ENCODE peak calls at places on chromosomes 6 and 20, in seven cellular contexts. M, K, E, Y, P, V and G are unnamed samples.

GRCh38 chr6:41306187-41306854 is 19.8 kb upstream of the TREM1 start:
- DNase-seq in E (peak), K (no peak), V (peak), M (peak), Y (no peak), P (peak), G (peak)

GRCh38 chr20:9409981-9410380 is 104.4 kb upstream of the LAMP5 start:
- DNase-seq in P (no peak), Y (no peak), E (no peak), K (no peak), V (no peak), M (no peak), G (no peak)

GRCh38 chr20:40807771-40808170 is 118.7 kb upstream of the MAFB start:
- DNase-seq in Y (peak), V (no peak), P (no peak), E (no peak), K (no peak), M (no peak), G (no peak)

GRCh38 chr6:145929037-145929633 is 35.0 kb downstream of the SHPRH start:
- DNase-seq in P (peak), K (no peak), Y (no peak), M (no peak), E (peak), V (peak), G (peak)

GRCh38 chr6:73180718-73181619 is 44.3 kb downstream of the KHDC1L start:
- DNase-seq in P (peak), K (no peak), V (peak), E (peak), Y (no peak), M (no peak), G (peak)

GRCh38 chr20:24305366-24305765 is 164.1 kb upstream of the SYNDIG1 start:
- DNase-seq in V (no peak), E (no peak), K (no peak), M (no peak), Y (no peak), P (no peak), G (no peak)

GRCh38 chr20:54510546-54511129 is 35.2 kb downstream of the DOK5 start:
- DNase-seq in M (no peak), V (no peak), Y (no peak), E (no peak), P (no peak), K (peak), G (no peak)

GRCh38 chr6:25497383-25497782 is 154.6 kb upstream of the SCGN start:
- DNase-seq in K (no peak), Y (no peak), M (no peak), V (no peak), P (no peak), E (no peak), G (no peak)

GRCh38 chr20:20492521-20493334 is 124.8 kb downstream of the INSM1 start:
- DNase-seq in E (no peak), K (no peak), Y (no peak), M (no peak), V (no peak), P (no peak), G (no peak)

GRCh38 chr6:117956386-117956785 is 49.3 kb downstream of the SLC35F1 start:
- DNase-seq in M (no peak), K (no peak), P (no peak), V (no peak), Y (no peak), E (no peak), G (no peak)

GRCh38 chr6:128491041-128491642 is 29.3 kb downstream of the PTPRK start:
- DNase-seq in V (peak), K (no peak), M (peak), Y (no peak), P (no peak), E (no peak), G (no peak)

GRCh38 chr20:58700823-58701222 is 8.2 kb downstream of the NPEPL1 start:
- DNase-seq in V (no peak), E (no peak), P (no peak), M (no peak), K (no peak), Y (peak), G (no peak)

GRCh38 chr20:2470432-2471193 is at the start of gene SNRPB:
- DNase-seq in E (peak), P (peak), M (peak), K (peak), V (peak), Y (peak), G (peak)

GRCh38 chr20:45269056-45269455 is 14.7 kb upstream of the SLPI start:
- DNase-seq in K (no peak), V (no peak), E (no peak), P (no peak), Y (no peak), M (no peak), G (no peak)

GRCh38 chr6:28747631-28748157 is 176.1 kb downstream of the TRIM27 start:
- DNase-seq in V (peak), M (no peak), Y (no peak), K (no peak), E (peak), P (peak), G (peak)

GRCh38 chr6:98871821-98872220 is 37.4 kb downstream of the POU3F2 start:
- DNase-seq in E (no peak), K (no peak), Y (no peak), V (no peak), P (no peak), M (no peak), G (no peak)

GRCh38 chr6:43706788-43707187 is 19.2 kb upstream of the MRPS18A start:
- DNase-seq in P (no peak), M (no peak), V (no peak), Y (no peak), E (no peak), K (no peak), G (no peak)

GRCh38 chr6:81890846-81891245 is 138.4 kb upstream of the TENT5A start:
- DNase-seq in M (no peak), P (no peak), V (no peak), E (no peak), K (no peak), Y (no peak), G (no peak)

GRCh38 chr20:63943007-63943807 is 13.0 kb downstream of the UCKL1 start:
- DNase-seq in Y (no peak), E (no peak), K (no peak), P (no peak), M (no peak), V (no peak), G (no peak)

GRCh38 chr6:153117986-153118886 is 12.8 kb downstream of the RGS17 start:
- DNase-seq in E (peak), V (peak), K (no peak), M (no peak), Y (no peak), P (no peak), G (peak)

GRCh38 chr6:166001359-166001758 is 166.3 kb downstream of the TBXT start:
- DNase-seq in E (no peak), M (no peak), K (no peak), P (no peak), Y (no peak), V (no peak), G (no peak)

GRCh38 chr6:99588618-99589289 is 17.9 kb upstream of the PRDM13 start:
- DNase-seq in M (peak), P (no peak), E (peak), K (peak), Y (peak), V (no peak), G (peak)

GRCh38 chr6:77368660-77369313 is 94.5 kb downstream of the HTR1B start:
- DNase-seq in M (no peak), Y (no peak), E (no peak), V (peak), P (no peak), K (no peak), G (no peak)

GRCh38 chr6:38420207-38420606 is 219.5 kb downstream of the BTBD9 start:
- DNase-seq in M (no peak), Y (no peak), P (no peak), V (no peak), K (no peak), E (no peak), G (no peak)

GRCh38 chr20:59526242-59527225 is 77.8 kb upstream of the PHACTR3 start:
- DNase-seq in E (peak), V (no peak), K (no peak), M (no peak), P (no peak), Y (no peak), G (peak)

GRCh38 chr6:12993283-12993898 is 276.8 kb downstream of the PHACTR1 start:
- DNase-seq in V (no peak), E (no peak), M (no peak), K (no peak), P (no peak), Y (no peak), G (no peak)

GRCh38 chr6:110625883-110626282 is 149.5 kb upstream of the SLC22A16 start:
- DNase-seq in V (no peak), P (no peak), E (no peak), K (no peak), M (no peak), Y (no peak), G (no peak)

GRCh38 chr20:31551581-31552081 is 37.4 kb downstream of the HM13 start:
- DNase-seq in E (no peak), M (no peak), P (no peak), V (no peak), K (no peak), Y (no peak), G (no peak)

GRCh38 chr6:112235956-112236355 is 18.4 kb downstream of the LAMA4 start:
- DNase-seq in M (no peak), Y (no peak), K (no peak), P (no peak), E (no peak), V (no peak), G (peak)

GRCh38 chr6:81262656-81263055 is 489.8 kb downstream of the TENT5A start:
- DNase-seq in V (no peak), P (no peak), K (no peak), M (no peak), E (no peak), Y (no peak), G (no peak)

DNA sequence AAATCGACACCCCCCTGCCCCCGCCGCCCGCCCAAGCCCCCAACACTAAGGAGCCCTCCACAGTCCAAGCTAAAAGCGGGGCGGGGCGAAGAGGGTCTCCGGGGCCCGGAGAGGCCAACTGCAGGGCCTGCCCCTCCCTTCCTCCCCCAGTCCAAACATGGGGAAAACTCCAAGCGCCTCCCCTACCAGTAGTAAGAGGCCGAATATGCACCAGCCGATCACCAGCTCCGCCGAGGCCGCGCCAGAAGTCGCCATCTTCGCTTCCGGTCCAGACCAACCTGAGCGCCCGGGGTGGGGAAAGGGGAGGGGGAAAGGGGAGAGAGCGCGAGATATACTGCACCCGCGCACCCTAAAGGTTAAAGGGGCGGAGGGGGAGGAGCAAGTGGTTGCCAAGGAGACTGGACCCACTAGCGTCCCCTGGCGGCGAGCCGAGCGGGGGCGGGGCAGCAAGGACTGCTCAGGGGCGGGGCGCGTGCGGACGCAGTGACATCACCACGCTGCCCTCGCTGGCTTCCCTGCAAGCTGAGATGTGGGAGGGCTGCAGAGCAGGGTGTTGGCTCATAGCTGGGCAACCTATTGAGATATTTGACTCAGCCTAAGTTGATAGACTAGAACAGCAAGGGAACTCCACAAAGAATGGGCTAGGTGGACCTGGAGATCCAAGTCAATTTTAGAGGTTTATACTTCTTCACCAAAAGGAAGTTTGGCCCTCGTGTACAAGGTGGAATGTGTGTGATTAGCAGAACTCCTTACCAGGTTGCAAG is at the start of gene LMBRD1:
- DNase-seq in P (peak), Y (peak), V (peak), M (peak), E (peak), K (peak), G (peak)
- TF ChIP-seq POLR2A in P (peak), Y (no peak), V (peak), M (peak), E (peak), K (no peak), G (peak)

GRCh38 chr20:214383-214782 is 12.7 kb upstream of the DEFB129 start:
- DNase-seq in M (no peak), E (no peak), P (no peak), V (no peak), Y (no peak), K (no peak), G (no peak)

GRCh38 chr20:210809-211502 is 16.1 kb upstream of the DEFB129 start:
- DNase-seq in V (no peak), E (no peak), Y (no peak), K (no peak), M (no peak), P (no peak), G (no peak)

DNA sequence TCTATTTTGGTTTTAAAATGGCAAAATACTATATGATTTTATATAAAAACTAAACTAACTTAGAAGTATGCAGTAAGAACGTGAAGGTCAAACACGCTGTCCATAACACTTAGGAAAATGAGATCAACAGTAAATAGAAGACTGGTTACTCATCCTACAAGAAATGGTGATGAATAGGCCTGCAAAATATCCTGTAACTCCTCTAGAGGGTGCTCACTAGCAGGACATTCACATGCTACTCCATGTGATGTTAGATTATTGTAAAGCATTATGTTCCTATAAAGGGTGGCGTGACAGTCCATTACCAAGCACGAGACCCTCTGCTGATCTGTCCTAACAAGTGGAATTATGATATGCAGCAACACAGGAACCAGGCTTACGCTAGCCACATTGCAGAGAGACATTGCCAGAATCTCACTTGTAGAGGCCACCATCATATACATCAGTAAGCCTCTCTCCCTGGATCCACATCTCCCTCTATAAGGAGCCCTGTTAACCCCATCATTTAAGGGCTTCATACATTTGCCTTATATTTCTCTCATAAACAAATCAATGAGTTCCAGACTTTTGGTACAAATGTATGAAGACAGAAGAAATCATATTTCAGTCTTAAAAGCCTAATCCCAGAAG is 18.0 kb upstream of the DEFB129 start:
- DNase-seq in Y (no peak), M (peak), K (no peak), P (peak), V (peak), E (peak), G (peak)
- TF ChIP-seq CTCF in Y (no peak), M (peak), K (peak), P (peak), V (peak), E (peak), G (peak)

GRCh38 chr6:34243901-34244884 is 4.6 kb downstream of the SMIM29 start:
- DNase-seq in E (peak), P (peak), M (no peak), K (peak), Y (peak), V (peak), G (peak)
- TF ChIP-seq POLR2A in E (no peak), P (peak), M (no peak), K (no peak), Y (no peak), V (no peak), G (no peak)

GRCh38 chr20:51562334-51563140 is 20.0 kb upstream of the NFATC2 start:
- DNase-seq in Y (peak), K (peak), P (peak), M (peak), V (peak), E (peak), G (peak)
- TF ChIP-seq CTCF in Y (no peak), K (no peak), P (no peak), M (no peak), V (peak), E (peak), G (no peak)